ENCODE peak calls at places on chromosome 17, in five cellular contexts. Q, I, N, J and K are unnamed samples.

GRCh38 chr17:60738287-60738686 is 60.6 kb downstream of the BCAS3 start:
- DNase-seq in Q (no peak), I (no peak), N (no peak), J (no peak), K (no peak)

GRCh38 chr17:81000631-81001357 is 9.2 kb downstream of the CHMP6 start:
- DNase-seq in Q (peak), I (no peak), N (no peak), J (no peak), K (no peak)

GRCh38 chr17:61129876-61130275 is 269.8 kb upstream of the TBX2 start:
- DNase-seq in Q (no peak), I (no peak), N (no peak), J (no peak), K (no peak)

GRCh38 chr17:80283116-80283852 is 22.6 kb downstream of the RNF213 start:
- DNase-seq in Q (no peak), I (no peak), N (no peak), J (no peak), K (no peak)

GRCh38 chr17:69716571-69716970 is 302.1 kb downstream of the MAP2K6 start:
- DNase-seq in Q (no peak), I (no peak), N (no peak), J (no peak), K (no peak)

GRCh38 chr17:8123695-8124349 is at the start of gene HES7:
- DNase-seq in Q (no peak), I (no peak), N (no peak), J (no peak), K (no peak)

GRCh38 chr17:42422958-42423712 is at the start of gene CAVIN1:
- DNase-seq in Q (peak), I (no peak), N (peak), J (peak), K (peak)

GRCh38 chr17:66730497-66730923 is 104.4 kb upstream of the CACNG5 start:
- DNase-seq in Q (no peak), I (no peak), N (no peak), J (no peak), K (no peak)

GRCh38 chr17:34511931-34512330 is 67.5 kb upstream of the TMEM132E start:
- DNase-seq in Q (no peak), I (no peak), N (no peak), J (no peak), K (no peak)

GRCh38 chr17:7021993-7022778 is 664 bp upstream of the BCL6B start:
- DNase-seq in Q (peak), I (no peak), N (peak), J (peak), K (peak)

GRCh38 chr17:80270104-80270503 is 9.5 kb downstream of the RNF213 start:
- DNase-seq in Q (no peak), I (no peak), N (no peak), J (no peak), K (no peak)

GRCh38 chr17:82890926-82891678 is 51.3 kb upstream of the ZNF750 start:
- DNase-seq in Q (no peak), I (no peak), N (peak), J (peak), K (no peak)

GRCh38 chr17:10798332-10798749 is 5.6 kb downstream of the TMEM238L start:
- DNase-seq in Q (no peak), I (no peak), N (no peak), J (no peak), K (no peak)

GRCh38 chr17:66627985-66628384 is 206.9 kb upstream of the CACNG5 start:
- DNase-seq in Q (no peak), I (no peak), N (no peak), J (no peak), K (no peak)

GRCh38 chr17:60107526-60108257 is 29.0 kb upstream of the HEATR6 start:
- DNase-seq in Q (no peak), I (no peak), N (no peak), J (no peak), K (no peak)

GRCh38 chr17:6555331-6556120 is 829 bp downstream of the PITPNM3 start:
- DNase-seq in Q (no peak), I (peak), N (no peak), J (no peak), K (no peak)

GRCh38 chr17:21014498-21014897 is 28.3 kb downstream of the USP22 start:
- DNase-seq in Q (no peak), I (no peak), N (no peak), J (no peak), K (no peak)

GRCh38 chr17:37031493-37032083 is 82.8 kb downstream of the AATF start:
- DNase-seq in Q (no peak), I (no peak), N (no peak), J (no peak), K (no peak)

GRCh38 chr17:15951368-15952047 is 6.6 kb downstream of the ADORA2B start:
- DNase-seq in Q (no peak), I (no peak), N (no peak), J (no peak), K (no peak)

GRCh38 chr17:15952916-15953865 is 8.3 kb downstream of the ADORA2B start:
- DNase-seq in Q (no peak), I (no peak), N (no peak), J (no peak), K (no peak)

GRCh38 chr17:15952048-15952532 is 7.2 kb downstream of the ADORA2B start:
- DNase-seq in Q (no peak), I (no peak), N (no peak), J (no peak), K (no peak)

GRCh38 chr17:15955793-15956541 is 11.0 kb downstream of the ADORA2B start:
- DNase-seq in Q (no peak), I (no peak), N (no peak), J (no peak), K (no peak)

GRCh38 chr17:15954222-15954621 is 9.3 kb downstream of the ADORA2B start:
- DNase-seq in Q (no peak), I (peak), N (no peak), J (no peak), K (no peak)
- TF ChIP-seq CTCF in Q (no peak), I (no peak), N (no peak), J (no peak), K (no peak)

GRCh38 chr17:76367647-76368046 is 13.9 kb upstream of the PRPSAP1 start:
- DNase-seq in Q (no peak), I (no peak), N (no peak), J (no peak), K (no peak)

GRCh38 chr17:76363107-76363801 is 9.5 kb upstream of the PRPSAP1 start:
- DNase-seq in Q (no peak), I (no peak), N (no peak), J (no peak), K (no peak)

GRCh38 chr17:76366247-76366646 is 12.5 kb upstream of the PRPSAP1 start:
- DNase-seq in Q (no peak), I (no peak), N (no peak), J (no peak), K (no peak)

GRCh38 chr17:76368545-76368944 is 14.8 kb upstream of the PRPSAP1 start:
- DNase-seq in Q (no peak), I (no peak), N (no peak), J (no peak), K (no peak)

GRCh38 chr17:76365256-76365903 is 11.7 kb upstream of the PRPSAP1 start:
- DNase-seq in Q (no peak), I (no peak), N (no peak), J (no peak), K (no peak)
- TF ChIP-seq CTCF in Q (no peak), I (peak), N (peak), J (peak), K (no peak)

GRCh38 chr17:9225305-9226101 is 204.2 kb downstream of the NTN1 start:
- DNase-seq in Q (no peak), I (no peak), N (no peak), J (no peak), K (no peak)
- TF ChIP-seq CTCF in Q (no peak), I (no peak), N (peak), J (no peak), K (no peak)

DNA sequence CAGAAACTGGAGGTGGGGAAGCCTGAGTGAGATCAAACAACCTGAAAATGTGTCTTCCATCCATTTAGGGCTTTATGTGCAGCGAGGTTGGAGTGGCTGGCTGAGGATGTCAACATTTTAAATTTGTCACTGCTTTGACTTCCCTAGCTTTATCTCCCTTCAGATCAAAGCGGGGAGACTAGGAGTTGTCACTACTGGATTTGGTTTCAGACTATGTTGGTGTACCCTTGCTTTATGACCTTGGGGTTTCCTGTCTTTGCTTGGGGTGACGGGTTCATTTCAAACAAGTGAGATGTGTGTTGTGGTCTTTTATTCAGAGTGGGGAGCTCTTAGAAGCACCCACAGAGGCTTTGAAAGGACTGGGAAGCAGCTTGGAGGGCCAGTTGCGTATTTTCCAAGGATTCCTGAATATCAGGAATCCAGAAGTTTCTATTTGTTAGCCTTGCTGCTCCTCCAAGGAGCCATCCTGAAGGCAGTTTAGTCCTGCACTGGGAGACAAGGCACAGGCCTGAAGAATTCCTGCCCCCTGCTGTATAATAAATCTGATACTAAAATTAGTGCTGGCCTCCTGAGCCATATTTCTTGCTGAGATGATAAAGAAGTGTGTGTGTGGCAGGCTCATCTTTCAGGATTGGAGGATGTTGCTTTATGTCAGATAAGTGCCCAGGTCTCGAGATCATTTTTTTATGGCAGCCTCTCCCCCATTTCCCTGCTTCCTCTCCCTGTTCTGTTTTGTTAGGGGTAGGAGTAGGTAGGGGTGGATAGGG is 25.7 kb downstream of the MSI2 start:
- DNase-seq in Q (no peak), I (no peak), N (no peak), J (no peak), K (no peak)
- TF ChIP-seq CTCF in Q (no peak), I (no peak), N (peak), J (peak), K (no peak)

GRCh38 chr17:77499699-77500435 is 359.1 kb downstream of the SEC14L1 start:
- DNase-seq in Q (peak), I (no peak), N (peak), J (no peak), K (no peak)

GRCh38 chr17:77501751-77502625 is 361.2 kb downstream of the SEC14L1 start:
- DNase-seq in Q (peak), I (no peak), N (peak), J (no peak), K (no peak)

GRCh38 chr17:77498875-77499698 is 358.3 kb downstream of the SEC14L1 start:
- DNase-seq in Q (peak), I (no peak), N (peak), J (no peak), K (no peak)

GRCh38 chr17:77502626-77503292 is 362.0 kb downstream of the SEC14L1 start:
- DNase-seq in Q (peak), I (no peak), N (peak), J (no peak), K (no peak)

GRCh38 chr17:77501101-77501566 is 360.4 kb downstream of the SEC14L1 start:
- DNase-seq in Q (peak), I (no peak), N (peak), J (no peak), K (no peak)
- TF ChIP-seq CTCF in Q (no peak), I (peak), N (no peak), J (peak), K (peak)

DNA sequence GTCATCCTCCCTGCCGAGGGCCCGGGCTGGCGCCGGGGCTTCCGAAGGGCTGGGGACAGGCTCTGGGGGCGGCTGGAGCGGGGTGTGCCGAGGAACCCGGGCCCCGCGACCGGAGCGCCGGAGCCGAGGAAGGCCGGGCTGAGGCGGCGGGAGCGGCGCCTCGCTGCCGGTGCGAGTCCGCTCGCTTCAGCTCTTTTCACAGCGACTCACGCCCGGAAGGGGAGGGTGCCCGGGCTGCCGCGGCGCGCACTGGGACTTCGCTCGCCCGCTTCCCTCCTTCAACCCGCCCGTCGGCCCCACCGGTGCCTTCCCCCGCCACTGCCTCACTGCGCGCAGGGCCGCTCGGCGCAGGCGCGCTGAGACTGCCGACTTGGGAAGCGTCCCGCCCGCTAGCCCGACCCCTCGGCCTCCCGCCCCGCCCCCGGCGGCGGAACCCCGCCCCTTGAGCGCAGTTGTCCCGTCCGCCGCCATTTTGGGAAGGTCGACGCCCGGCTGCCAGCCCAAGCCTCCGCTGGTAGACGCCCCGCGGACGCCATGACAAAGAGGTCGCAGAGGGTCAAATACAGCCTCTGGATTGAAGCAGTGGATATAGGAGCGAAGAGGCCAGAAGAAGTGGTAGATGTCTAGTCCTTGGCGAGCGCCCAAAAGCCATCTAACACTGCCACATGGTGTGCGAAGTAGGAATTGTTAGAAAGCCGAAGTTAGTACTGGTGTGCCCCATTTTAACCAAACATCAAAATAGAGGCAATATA is at the start of gene UBE2G1:
- DNase-seq in Q (peak), I (peak), N (peak), J (peak), K (peak)
- TF ChIP-seq CTCF in Q (no peak), I (peak), N (peak), J (peak), K (no peak)

GRCh38 chr17:2724783-2725164 is 13.2 kb upstream of the CLUH start:
- DNase-seq in Q (no peak), I (no peak), N (no peak), J (peak), K (peak)
- TF ChIP-seq CTCF in Q (no peak), I (no peak), N (peak), J (peak), K (no peak)

DNA sequence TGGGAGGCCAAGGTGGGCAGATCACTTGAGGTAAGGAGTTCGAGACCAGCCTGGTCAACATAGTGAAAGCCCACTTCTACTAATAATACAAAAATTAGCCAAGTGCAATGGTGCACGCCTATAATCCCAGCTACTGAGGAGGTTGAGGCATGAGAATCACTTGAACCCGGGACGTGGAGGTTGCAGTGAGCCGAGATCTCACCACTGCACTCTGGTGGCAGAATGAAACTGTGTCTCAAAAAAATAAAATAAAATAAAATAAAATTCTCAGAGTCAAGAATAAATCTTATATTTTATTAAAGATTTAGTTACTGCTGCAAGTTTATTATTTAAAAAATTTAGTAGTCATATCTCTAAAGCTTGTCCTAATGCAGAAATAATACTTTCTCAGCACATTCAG is 29.7 kb downstream of the ARL4D start:
- DNase-seq in Q (no peak), I (no peak), N (no peak), J (no peak), K (no peak)
- TF ChIP-seq CTCF in Q (no peak), I (no peak), N (peak), J (peak), K (no peak)